ENCODE peak calls at places on chromosomes 3 and 15, in six cellular contexts. One of them, this sample, is unnamed.

GRCh38 chr3:179020112-179020511 is 51.5 kb downstream of the ZMAT3 start:
- DNase-seq in IMR-90: no peak
- DNase-seq in colonic mucosa: no peak
- DNase-seq in body of pancreas: no peak
- DNase-seq in uterus: no peak
- DNase-seq in WERI-Rb-1: no peak
- DNase-seq in this sample: no peak

GRCh38 chr3:16380421-16380820 is 115.4 kb downstream of the OXNAD1 start:
- DNase-seq in IMR-90: no peak
- DNase-seq in colonic mucosa: no peak
- DNase-seq in body of pancreas: no peak
- DNase-seq in uterus: no peak
- DNase-seq in WERI-Rb-1: no peak
- DNase-seq in this sample: no peak

GRCh38 chr3:153951276-153951675 is 169.9 kb upstream of the ARHGEF26 start:
- DNase-seq in IMR-90: no peak
- DNase-seq in body of pancreas: no peak
- DNase-seq in uterus: no peak
- DNase-seq in WERI-Rb-1: no peak
- DNase-seq in colonic mucosa: no peak
- DNase-seq in this sample: no peak

GRCh38 chr3:16370872-16371740 is 106.1 kb downstream of the OXNAD1 start:
- DNase-seq in IMR-90: peak
- DNase-seq in body of pancreas: no peak
- DNase-seq in colonic mucosa: no peak
- DNase-seq in WERI-Rb-1: peak
- DNase-seq in uterus: peak
- DNase-seq in this sample: no peak

GRCh38 chr3:58463181-58463941 is 28.5 kb upstream of the KCTD6 start:
- DNase-seq in uterus: peak
- DNase-seq in IMR-90: peak
- DNase-seq in WERI-Rb-1: peak
- DNase-seq in colonic mucosa: peak
- DNase-seq in body of pancreas: peak
- DNase-seq in this sample: peak

GRCh38 chr3:141280086-141280485 is 48.5 kb downstream of the PXYLP1 start:
- DNase-seq in colonic mucosa: no peak
- DNase-seq in body of pancreas: no peak
- DNase-seq in uterus: no peak
- DNase-seq in WERI-Rb-1: no peak
- DNase-seq in IMR-90: peak
- DNase-seq in this sample: no peak

GRCh38 chr3:37608061-37608702 is 253.5 kb upstream of the CTDSPL start:
- DNase-seq in body of pancreas: no peak
- DNase-seq in IMR-90: no peak
- DNase-seq in uterus: no peak
- DNase-seq in colonic mucosa: no peak
- DNase-seq in WERI-Rb-1: no peak
- DNase-seq in this sample: no peak

GRCh38 chr3:45760878-45761711 is 35.2 kb downstream of the SLC6A20 start:
- DNase-seq in body of pancreas: peak
- DNase-seq in WERI-Rb-1: peak
- DNase-seq in colonic mucosa: peak
- DNase-seq in uterus: peak
- DNase-seq in IMR-90: peak
- DNase-seq in this sample: peak

GRCh38 chr3:155239960-155240359 is 53.5 kb downstream of the STRIT1 start:
- DNase-seq in colonic mucosa: no peak
- DNase-seq in uterus: no peak
- DNase-seq in WERI-Rb-1: no peak
- DNase-seq in IMR-90: no peak
- DNase-seq in body of pancreas: no peak
- DNase-seq in this sample: peak

GRCh38 chr15:38638841-38639240 is 74.2 kb upstream of the RASGRP1 start:
- DNase-seq in WERI-Rb-1: no peak
- DNase-seq in body of pancreas: no peak
- DNase-seq in colonic mucosa: no peak
- DNase-seq in IMR-90: no peak
- DNase-seq in uterus: no peak
- DNase-seq in this sample: no peak

GRCh38 chr15:70202756-70203155 is 105.0 kb upstream of the TLE3 start:
- DNase-seq in colonic mucosa: no peak
- DNase-seq in uterus: no peak
- DNase-seq in body of pancreas: no peak
- DNase-seq in WERI-Rb-1: no peak
- DNase-seq in IMR-90: no peak
- DNase-seq in this sample: no peak

GRCh38 chr3:25433868-25434267 is 5.8 kb downstream of the RARB start:
- DNase-seq in IMR-90: peak
- DNase-seq in colonic mucosa: no peak
- DNase-seq in body of pancreas: no peak
- DNase-seq in WERI-Rb-1: no peak
- DNase-seq in uterus: no peak
- DNase-seq in this sample: no peak

GRCh38 chr3:10517616-10518015 is 12.2 kb upstream of the ATP2B2 start:
- DNase-seq in IMR-90: no peak
- DNase-seq in WERI-Rb-1: peak
- DNase-seq in colonic mucosa: no peak
- DNase-seq in uterus: no peak
- DNase-seq in body of pancreas: no peak
- DNase-seq in this sample: peak

GRCh38 chr3:185559706-185560090 is 7.3 kb upstream of the LIPH start:
- DNase-seq in WERI-Rb-1: no peak
- DNase-seq in body of pancreas: no peak
- DNase-seq in IMR-90: no peak
- DNase-seq in colonic mucosa: no peak
- DNase-seq in uterus: no peak
- DNase-seq in this sample: no peak

GRCh38 chr3:114519415-114519814 is 225.6 kb downstream of the TIGIT start:
- DNase-seq in IMR-90: peak
- DNase-seq in uterus: no peak
- DNase-seq in body of pancreas: peak
- DNase-seq in colonic mucosa: no peak
- DNase-seq in WERI-Rb-1: no peak
- DNase-seq in this sample: no peak

GRCh38 chr3:151599103-151599672 is 134.5 kb upstream of the AADACL2 start:
- DNase-seq in colonic mucosa: no peak
- DNase-seq in uterus: no peak
- DNase-seq in WERI-Rb-1: no peak
- DNase-seq in body of pancreas: no peak
- DNase-seq in IMR-90: no peak
- DNase-seq in this sample: no peak

GRCh38 chr3:110193114-110193513 is 855.8 kb upstream of the DPPA4 start:
- DNase-seq in IMR-90: no peak
- DNase-seq in body of pancreas: no peak
- DNase-seq in colonic mucosa: no peak
- DNase-seq in WERI-Rb-1: no peak
- DNase-seq in uterus: no peak
- DNase-seq in this sample: no peak

GRCh38 chr3:196842567-196843434 is 24.9 kb upstream of the SENP5 start:
- DNase-seq in IMR-90: no peak
- DNase-seq in colonic mucosa: no peak
- DNase-seq in body of pancreas: no peak
- DNase-seq in uterus: no peak
- DNase-seq in WERI-Rb-1: no peak
- DNase-seq in this sample: no peak
- H3K27ac ChIP-seq in IMR-90: no peak
- H3K27ac ChIP-seq in colonic mucosa: no peak
- H3K27ac ChIP-seq in body of pancreas: no peak
- H3K27ac ChIP-seq in uterus: no peak
- H3K27ac ChIP-seq in WERI-Rb-1: no peak
- H3K27ac ChIP-seq in this sample: no peak

GRCh38 chr3:134350861-134351311 is 23.4 kb downstream of the AMOTL2 start:
- DNase-seq in IMR-90: no peak
- DNase-seq in body of pancreas: peak
- DNase-seq in WERI-Rb-1: peak
- DNase-seq in colonic mucosa: peak
- DNase-seq in uterus: peak
- DNase-seq in this sample: peak
- H3K27ac ChIP-seq in IMR-90: no peak
- H3K27ac ChIP-seq in body of pancreas: peak
- H3K27ac ChIP-seq in WERI-Rb-1: peak
- H3K27ac ChIP-seq in colonic mucosa: peak
- H3K27ac ChIP-seq in uterus: peak
- H3K27ac ChIP-seq in this sample: peak

GRCh38 chr15:92806763-92807162 is 93.4 kb upstream of the CHD2 start:
- DNase-seq in uterus: no peak
- DNase-seq in WERI-Rb-1: no peak
- DNase-seq in body of pancreas: peak
- DNase-seq in colonic mucosa: no peak
- DNase-seq in IMR-90: no peak
- DNase-seq in this sample: no peak
- H3K27ac ChIP-seq in uterus: peak
- H3K27ac ChIP-seq in WERI-Rb-1: no peak
- H3K27ac ChIP-seq in body of pancreas: no peak
- H3K27ac ChIP-seq in colonic mucosa: no peak
- H3K27ac ChIP-seq in IMR-90: no peak
- H3K27ac ChIP-seq in this sample: no peak

DNA sequence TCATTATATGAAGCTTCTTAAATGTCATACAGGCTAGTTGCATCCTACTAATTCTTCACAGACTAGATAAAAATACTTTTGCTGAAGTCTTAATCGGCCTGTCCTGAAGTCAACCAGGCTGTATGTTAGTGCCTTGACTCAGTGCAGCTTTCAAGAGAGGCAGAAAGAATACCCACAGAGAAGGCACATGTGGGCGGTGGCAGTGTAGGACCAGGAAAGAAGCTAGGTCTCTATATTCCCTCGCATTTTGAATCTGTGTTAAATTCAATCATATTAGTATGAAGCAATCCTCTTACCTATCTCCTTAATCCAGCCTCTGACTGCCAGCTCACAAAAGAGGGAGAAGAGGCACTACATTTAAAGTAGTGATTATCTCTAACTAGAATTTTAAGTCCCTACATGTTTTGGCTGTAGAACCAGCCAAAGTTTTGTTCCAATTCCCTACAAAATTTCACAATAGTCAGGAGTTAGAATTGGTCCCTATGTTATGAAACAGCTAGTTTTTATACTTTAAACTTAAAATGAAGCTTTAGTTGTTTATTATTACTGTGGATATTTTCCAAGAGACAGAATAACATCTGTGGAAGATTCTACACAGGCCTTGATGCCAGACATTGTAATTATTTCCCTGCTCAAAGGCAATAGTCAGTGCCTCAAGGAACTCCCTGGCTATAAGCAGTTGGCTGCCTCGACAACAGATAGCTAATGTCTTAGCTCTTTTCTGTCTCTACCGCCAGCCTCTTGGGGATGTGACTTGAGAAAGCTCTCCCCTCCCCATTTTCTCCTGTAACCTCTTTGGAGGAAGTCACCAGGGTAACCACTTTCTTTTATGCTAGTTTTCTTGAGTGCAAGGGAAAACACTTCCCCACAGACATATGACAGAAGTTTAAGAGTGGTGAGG is 31.9 kb downstream of the CRTC3 start:
- DNase-seq in colonic mucosa: no peak
- DNase-seq in body of pancreas: no peak
- DNase-seq in IMR-90: peak
- DNase-seq in WERI-Rb-1: peak
- DNase-seq in uterus: peak
- DNase-seq in this sample: no peak
- H3K27ac ChIP-seq in colonic mucosa: peak
- H3K27ac ChIP-seq in body of pancreas: peak
- H3K27ac ChIP-seq in IMR-90: peak
- H3K27ac ChIP-seq in WERI-Rb-1: peak
- H3K27ac ChIP-seq in uterus: peak
- H3K27ac ChIP-seq in this sample: no peak

GRCh38 chr15:57916695-57917094 is 148.8 kb downstream of the ALDH1A2 start:
- DNase-seq in WERI-Rb-1: no peak
- DNase-seq in uterus: no peak
- DNase-seq in colonic mucosa: no peak
- DNase-seq in IMR-90: no peak
- DNase-seq in body of pancreas: peak
- DNase-seq in this sample: peak

GRCh38 chr15:57911247-57911646 is 154.3 kb downstream of the ALDH1A2 start:
- DNase-seq in uterus: no peak
- DNase-seq in colonic mucosa: no peak
- DNase-seq in IMR-90: no peak
- DNase-seq in WERI-Rb-1: no peak
- DNase-seq in body of pancreas: no peak
- DNase-seq in this sample: peak

GRCh38 chr15:57917998-57918397 is 147.5 kb downstream of the ALDH1A2 start:
- DNase-seq in IMR-90: no peak
- DNase-seq in body of pancreas: no peak
- DNase-seq in uterus: no peak
- DNase-seq in WERI-Rb-1: no peak
- DNase-seq in colonic mucosa: no peak
- DNase-seq in this sample: no peak

GRCh38 chr15:57915827-57916531 is 149.5 kb downstream of the ALDH1A2 start:
- DNase-seq in uterus: no peak
- DNase-seq in WERI-Rb-1: no peak
- DNase-seq in body of pancreas: no peak
- DNase-seq in IMR-90: no peak
- DNase-seq in colonic mucosa: no peak
- DNase-seq in this sample: peak

GRCh38 chr15:57914350-57915055 is 151.0 kb downstream of the ALDH1A2 start:
- DNase-seq in WERI-Rb-1: no peak
- DNase-seq in uterus: no peak
- DNase-seq in IMR-90: no peak
- DNase-seq in colonic mucosa: peak
- DNase-seq in body of pancreas: no peak
- DNase-seq in this sample: peak
- H3K27ac ChIP-seq in WERI-Rb-1: no peak
- H3K27ac ChIP-seq in uterus: peak
- H3K27ac ChIP-seq in IMR-90: no peak
- H3K27ac ChIP-seq in colonic mucosa: no peak
- H3K27ac ChIP-seq in body of pancreas: no peak
- H3K27ac ChIP-seq in this sample: no peak

This sample was measured in kidney.